ENCODE peak calls at places on chromosomes 2 and 18, in seven cellular contexts. I, H, Y, K, P, N and L are unnamed samples.

GRCh38 chr2:235584269-235585007 is 90.6 kb downstream of the AGAP1 start:
- DNase-seq in K (no peak), N (no peak), H (no peak), I (no peak), Y (no peak), P (no peak), L (no peak)

GRCh38 chr18:55406374-55407045 is 181.5 kb downstream of the TCF4 start:
- DNase-seq in H (no peak), Y (no peak), I (no peak), P (no peak), N (no peak), K (no peak), L (no peak)

GRCh38 chr2:215958231-215958630 is 55.1 kb downstream of the MREG start:
- DNase-seq in N (no peak), P (no peak), H (no peak), K (no peak), Y (no peak), I (no peak), L (no peak)

GRCh38 chr2:215677466-215677865 is 241.6 kb upstream of the FN1 start:
- DNase-seq in Y (no peak), N (no peak), H (no peak), K (no peak), I (no peak), P (no peak), L (no peak)

GRCh38 chr18:34999734-35000397 is 41.3 kb upstream of the MAPRE2 start:
- DNase-seq in I (no peak), P (no peak), N (no peak), K (no peak), H (no peak), Y (no peak), L (no peak)

GRCh38 chr18:76569644-76570415 is 74.8 kb upstream of the ZNF516 start:
- DNase-seq in K (no peak), I (no peak), P (no peak), H (no peak), N (no peak), Y (no peak), L (no peak)

GRCh38 chr2:108588070-108588668 is 53.9 kb downstream of the LIMS1 start:
- DNase-seq in P (no peak), N (no peak), Y (no peak), K (no peak), H (peak; percentile 32), I (no peak), L (peak; percentile 48)

GRCh38 chr2:223692227-223692947 is 90.2 kb upstream of the SCG2 start:
- DNase-seq in H (no peak), K (no peak), N (peak; percentile 38), P (peak; percentile 41), I (no peak), Y (no peak), L (no peak)

GRCh38 chr2:153497938-153498629 is 19.5 kb upstream of the RPRM start:
- DNase-seq in K (no peak), I (no peak), H (no peak), N (no peak), Y (no peak), P (no peak), L (no peak)

GRCh38 chr18:27616324-27616723 is 431.2 kb upstream of the CHST9 start:
- DNase-seq in Y (no peak), N (no peak), H (no peak), K (no peak), P (no peak), I (no peak), L (no peak)

GRCh38 chr2:47227532-47228166 is 72.5 kb upstream of the STPG4 start:
- DNase-seq in K (no peak), Y (no peak), P (no peak), H (no peak), N (no peak), I (no peak), L (no peak)

GRCh38 chr2:24209389-24210105 is 34.7 kb downstream of the FAM228A start:
- DNase-seq in P (no peak), H (no peak), N (no peak), Y (no peak), K (no peak), I (no peak), L (no peak)

GRCh38 chr18:12934454-12935071 is 13.2 kb upstream of the SEH1L start:
- DNase-seq in Y (peak; percentile 80), P (peak; percentile 86), I (peak; percentile 71), H (peak; percentile 65), N (peak; percentile 68), K (peak; percentile 61), L (peak; percentile 45)